ENCODE peak calls at places on chromosomes 5 and 9, in ten cellular contexts. B is effector memory CD4-positive, alpha-beta T cell; I is A549; K is right cardiac atrium; Z is fibroblast of lung; N is CD4-positive, alpha-beta memory T cell; A is BE2C; F is colonic mucosa; G is left ventricle myocardium inferior; W is thoracic aorta. C is an unnamed sample. For H3K9me3 and H3K4me1, the result is how much of the 10 kb centered on the place peaks cover.

GRCh38 chr9:75429531-75430454 is 341.5 kb downstream of the OSTF1 start:
- DNase-seq in W (no peak), I (no peak), A (no peak), N (no peak), K (no peak), B (no peak), Z (no peak), F (no peak), G (no peak), C (no peak)

GRCh38 chr9:89969881-89970639 is 365.2 kb downstream of the GADD45G start:
- DNase-seq in G (no peak), N (no peak), B (no peak), K (no peak), Z (no peak), W (no peak), A (no peak), F (peak), I (no peak), C (no peak)

GRCh38 chr9:89226076-89226475 is 47.5 kb upstream of the SHC3 start:
- DNase-seq in N (no peak), Z (peak), F (no peak), I (no peak), K (peak), B (no peak), G (peak), A (peak), W (no peak), C (peak)

GRCh38 chr9:130461731-130462130 is 17.0 kb downstream of the ASS1 start:
- DNase-seq in G (no peak), F (no peak), K (no peak), Z (no peak), I (no peak), N (no peak), A (no peak), W (no peak), B (no peak), C (no peak)

GRCh38 chr5:36078430-36078829 is 11.7 kb upstream of the UGT3A2 start:
- DNase-seq in K (no peak), W (no peak), F (no peak), N (no peak), G (no peak), I (no peak), B (no peak), Z (no peak), A (no peak), C (no peak)

GRCh38 chr9:128972956-128973355 is 25.5 kb downstream of the NUP188 start:
- DNase-seq in K (no peak), N (no peak), W (no peak), F (no peak), B (no peak), Z (peak), I (peak), A (no peak), G (no peak), C (no peak)

GRCh38 chr5:75616286-75616810 is 5.1 kb downstream of the ANKDD1B start:
- DNase-seq in Z (no peak), B (no peak), F (no peak), K (no peak), I (no peak), A (no peak), G (no peak), W (no peak), N (no peak), C (no peak)

GRCh38 chr9:529721-530120 is 311.8 kb upstream of the DMRT1 start:
- DNase-seq in I (no peak), G (no peak), W (no peak), B (no peak), A (no peak), F (no peak), Z (no peak), N (no peak), K (no peak), C (no peak)

GRCh38 chr5:123754903-123755302 is 242.9 kb downstream of the CSNK1G3 start:
- DNase-seq in N (no peak), G (no peak), K (no peak), F (no peak), I (no peak), A (no peak), B (no peak), Z (peak), W (no peak), C (no peak)

GRCh38 chr9:79592736-79593493 is 21.1 kb downstream of the TLE4 start:
- DNase-seq in B (peak), F (no peak), A (no peak), Z (no peak), G (no peak), W (no peak), K (no peak), I (no peak), N (peak), C (no peak)

GRCh38 chr5:63524281-63524680 is 438.0 kb downstream of the HTR1A start:
- DNase-seq in F (no peak), W (no peak), G (no peak), A (no peak), B (no peak), N (no peak), I (no peak), K (no peak), Z (no peak), C (no peak)

GRCh38 chr5:143435207-143435657 is 31.7 kb upstream of the NR3C1 start:
- DNase-seq in B (no peak), Z (peak), N (peak), I (no peak), W (no peak), K (no peak), F (peak), G (no peak), A (no peak), C (no peak)

GRCh38 chr5:16935271-16936149 is 578 bp downstream of the MYO10 start:
- DNase-seq in B (no peak), Z (peak), I (peak), A (peak), F (peak), W (no peak), K (peak), G (no peak), N (peak), C (peak)

GRCh38 chr9:127572961-127573727 is 38.9 kb upstream of the STXBP1 start:
- DNase-seq in G (no peak), F (peak), B (no peak), Z (peak), A (no peak), N (no peak), K (peak), I (peak), W (no peak), C (no peak)

GRCh38 chr5:143887302-143887638 is 75.3 kb downstream of the HMHB1 start:
- DNase-seq in F (no peak), W (peak), Z (peak), G (peak), B (no peak), A (peak), K (peak), N (no peak), I (no peak), C (no peak)

GRCh38 chr5:148729182-148729581 is 74.9 kb upstream of the HTR4 start:
- DNase-seq in N (no peak), I (peak), G (no peak), K (no peak), F (no peak), W (no peak), Z (no peak), A (no peak), B (no peak), C (peak)

GRCh38 chr5:95543017-95543705 is 11.6 kb downstream of the SKIC3 start:
- DNase-seq in A (no peak), I (no peak), W (no peak), Z (peak), B (no peak), F (no peak), K (no peak), G (no peak), N (no peak), C (no peak)

GRCh38 chr5:117568622-117569021 is 994.0 kb upstream of the SEMA6A start:
- DNase-seq in Z (no peak), K (no peak), I (no peak), G (no peak), W (no peak), A (no peak), N (no peak), F (no peak), B (no peak), C (no peak)

GRCh38 chr9:124665391-124666058 is 105.6 kb downstream of the NR6A1 start:
- DNase-seq in G (no peak), B (no peak), Z (no peak), F (no peak), N (no peak), K (no peak), A (no peak), W (no peak), I (peak), C (no peak)

GRCh38 chr9:8860925-8861324 is 1061.3 kb upstream of the DMAC1 start:
- DNase-seq in F (no peak), B (no peak), I (no peak), A (no peak), K (no peak), W (no peak), N (no peak), Z (peak), G (no peak), C (no peak)

GRCh38 chr5:1086871-1087270 is 25.0 kb downstream of the SLC12A7 start:
- DNase-seq in Z (no peak), A (no peak), G (no peak), I (no peak), K (no peak), N (no peak), B (no peak), W (no peak), F (no peak), C (no peak)

GRCh38 chr5:1087428-1087827 is 24.4 kb downstream of the SLC12A7 start:
- DNase-seq in N (no peak), Z (no peak), G (no peak), K (no peak), A (no peak), W (no peak), B (no peak), F (no peak), I (no peak), C (no peak)

GRCh38 chr5:1088726-1089125 is 23.1 kb downstream of the SLC12A7 start:
- DNase-seq in I (no peak), N (no peak), B (no peak), A (no peak), F (no peak), G (no peak), W (no peak), Z (no peak), K (no peak), C (no peak)

GRCh38 chr5:1089621-1090040 is 22.2 kb downstream of the SLC12A7 start:
- DNase-seq in F (no peak), K (no peak), W (no peak), I (no peak), N (no peak), Z (no peak), G (no peak), A (no peak), B (no peak), C (no peak)

DNA sequence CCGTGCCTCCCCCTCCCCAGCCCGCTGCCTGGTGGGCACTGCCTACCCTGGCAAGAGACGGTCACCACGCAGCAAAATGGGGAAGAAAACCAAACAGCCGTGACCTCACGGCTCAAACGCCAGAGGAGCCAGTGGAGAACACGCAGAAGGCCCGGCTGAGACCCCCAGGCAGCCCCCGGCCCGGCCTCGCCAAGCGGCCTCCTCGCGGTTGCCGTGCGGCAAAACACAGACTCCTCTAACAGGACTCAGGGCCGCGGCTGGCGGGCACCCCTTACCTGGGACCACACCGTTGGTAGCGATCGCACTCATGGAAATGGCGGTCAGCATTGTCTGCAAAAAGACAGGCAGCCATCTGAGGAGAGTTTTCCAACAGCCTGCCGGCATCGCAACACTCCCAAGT is 23.8 kb downstream of the SLC12A7 start:
- DNase-seq in K (no peak), B (no peak), A (no peak), I (no peak), Z (no peak), W (no peak), N (no peak), F (no peak), G (no peak), C (no peak)
- H3K9me3 ChIP-seq in K (under half), B (under half), A (under half), I (under half), Z (under half), W (under half), N (under half), F (under half), G (under half), C (under half)

DNA sequence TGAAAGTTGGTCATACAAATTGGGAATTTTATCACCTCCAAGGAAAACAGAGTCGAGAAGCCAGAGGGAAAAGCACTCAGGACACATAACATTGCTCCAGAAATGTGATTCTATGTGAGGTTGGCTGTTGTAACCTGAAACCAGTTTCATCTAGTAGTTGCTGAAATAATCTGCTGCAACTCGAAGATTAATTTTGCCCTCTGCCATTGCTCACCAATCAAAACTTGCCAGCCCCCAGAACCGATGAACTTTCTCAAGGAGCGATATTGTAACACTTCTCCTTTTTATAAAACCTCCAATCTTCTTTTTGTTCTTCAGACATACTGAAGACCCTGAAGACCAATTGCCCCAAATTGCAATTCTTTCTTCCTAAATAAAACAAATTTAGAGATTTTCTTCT is 31.1 kb downstream of the C5orf58 start:
- DNase-seq in K (no peak), Z (no peak), I (no peak), F (no peak), B (no peak), N (no peak), A (no peak), G (no peak), W (no peak), C (no peak)
- H3K4me1 ChIP-seq in K (under half), Z (under half), I (under half), F (under half), B (half or more), N (half or more), A (under half), G (under half), W (under half), C (under half)

GRCh38 chr5:179298181-179298993 is 46.9 kb downstream of the ADAMTS2 start:
- DNase-seq in Z (no peak), K (no peak), A (no peak), B (no peak), N (no peak), I (no peak), G (no peak), F (no peak), W (no peak), C (no peak)

GRCh38 chr5:179295778-179296149 is 49.5 kb downstream of the ADAMTS2 start:
- DNase-seq in G (no peak), F (no peak), B (no peak), K (peak), Z (no peak), I (no peak), A (peak), W (no peak), N (no peak), C (no peak)

GRCh38 chr5:179296150-179296821 is 49.0 kb downstream of the ADAMTS2 start:
- DNase-seq in G (no peak), N (no peak), K (peak), W (no peak), I (no peak), Z (no peak), B (no peak), A (peak), F (no peak), C (no peak)

GRCh38 chr5:179297026-179297425 is 48.2 kb downstream of the ADAMTS2 start:
- DNase-seq in K (no peak), I (no peak), N (no peak), Z (no peak), G (no peak), B (no peak), A (no peak), W (no peak), F (no peak), C (no peak)

GRCh38 chr5:179297486-179298180 is 47.6 kb downstream of the ADAMTS2 start:
- DNase-seq in G (no peak), W (no peak), I (no peak), N (no peak), B (no peak), Z (no peak), K (no peak), A (peak), F (no peak), C (no peak)
- H3K9me3 ChIP-seq in G (under half), W (under half), I (under half), N (under half), B (under half), Z (under half), K (under half), A (under half), F (under half), C (under half)

GRCh38 chr5:39414429-39414828 is 10.4 kb downstream of the DAB2 start:
- DNase-seq in Z (peak), A (no peak), N (no peak), B (no peak), G (no peak), F (no peak), W (no peak), K (no peak), I (no peak), C (no peak)
- H3K4me1 ChIP-seq in Z (under half), A (under half), N (under half), B (under half), G (half or more), F (under half), W (half or more), K (under half), I (under half), C (under half)

GRCh38 chr5:27312291-27312690 is 273.9 kb upstream of the CDH9 start:
- DNase-seq in I (no peak), F (no peak), W (no peak), K (no peak), N (no peak), Z (no peak), G (no peak), A (no peak), B (no peak), C (no peak)

GRCh38 chr5:27315541-27316282 is 277.3 kb upstream of the CDH9 start:
- DNase-seq in Z (peak), I (no peak), K (no peak), B (no peak), G (no peak), N (no peak), W (no peak), A (no peak), F (no peak), C (no peak)

GRCh38 chr5:27316283-27316675 is 277.9 kb upstream of the CDH9 start:
- DNase-seq in K (no peak), I (peak), Z (peak), W (no peak), G (no peak), F (no peak), B (no peak), A (no peak), N (no peak), C (no peak)

GRCh38 chr5:27311544-27311943 is 273.2 kb upstream of the CDH9 start:
- DNase-seq in B (no peak), I (no peak), A (no peak), W (no peak), G (no peak), Z (peak), N (no peak), K (no peak), F (no peak), C (no peak)

GRCh38 chr5:27313549-27313948 is 275.2 kb upstream of the CDH9 start:
- DNase-seq in B (no peak), K (no peak), A (no peak), N (no peak), I (no peak), Z (no peak), G (no peak), F (no peak), W (no peak), C (no peak)
- H3K9me3 ChIP-seq in B (under half), K (under half), A (under half), N (under half), I (under half), Z (under half), G (under half), F (under half), W (under half), C (under half)

GRCh38 chr5:157282150-157282549 is 16.2 kb downstream of the CYFIP2 start:
- DNase-seq in I (no peak), Z (no peak), B (no peak), G (no peak), W (no peak), F (no peak), K (no peak), N (no peak), A (no peak), C (no peak)
- H3K4me1 ChIP-seq in I (under half), Z (under half), B (under half), G (under half), W (under half), F (under half), K (under half), N (half or more), A (under half), C (under half)

GRCh38 chr9:135215571-135216161 is 128.2 kb downstream of the OLFM1 start:
- DNase-seq in G (peak), N (no peak), B (no peak), Z (no peak), I (no peak), F (no peak), W (no peak), A (peak), K (peak), C (peak)
- H3K9me3 ChIP-seq in G (under half), N (under half), B (under half), Z (under half), I (under half), F (under half), W (under half), A (under half), K (under half), C (under half)

GRCh38 chr5:139669681-139670368 is 21.7 kb downstream of the CXXC5 start:
- DNase-seq in Z (no peak), I (no peak), F (no peak), W (no peak), B (no peak), A (peak), G (peak), K (no peak), N (no peak), C (peak)

GRCh38 chr5:139668064-139668880 is 20.1 kb downstream of the CXXC5 start:
- DNase-seq in F (no peak), A (peak), N (peak), K (no peak), Z (peak), B (peak), G (peak), I (no peak), W (no peak), C (peak)

GRCh38 chr5:139671096-139671841 is 23.1 kb downstream of the CXXC5 start:
- DNase-seq in W (no peak), Z (no peak), F (no peak), A (no peak), I (no peak), G (peak), N (no peak), K (no peak), B (no peak), C (no peak)

GRCh38 chr5:139668924-139669680 is 21.0 kb downstream of the CXXC5 start:
- DNase-seq in G (no peak), I (no peak), N (no peak), W (no peak), Z (no peak), B (no peak), F (no peak), K (no peak), A (no peak), C (no peak)

GRCh38 chr5:139670369-139671095 is 22.4 kb downstream of the CXXC5 start:
- DNase-seq in F (no peak), Z (no peak), A (no peak), K (no peak), B (no peak), G (no peak), W (no peak), N (no peak), I (no peak), C (no peak)
- H3K4me1 ChIP-seq in F (under half), Z (under half), A (half or more), K (under half), B (under half), G (half or more), W (half or more), N (under half), I (under half), C (under half)

C was measured in endodermal cell.